ENCODE peak calls at places on chromosomes 3 and 15, in six cellular contexts. N is K562; Z is pancreas; K is CD8-positive, alpha-beta T cell; G is body of pancreas; J is H1. T is an unnamed sample.

GRCh38 chr3:133925960-133926735 is 30.5 kb upstream of the RAB6B start:
- DNase-seq in N (no peak), Z (no peak), K (no peak), G (no peak), J (no peak), T (no peak)

GRCh38 chr3:15121936-15122335 is 23.0 kb upstream of the RBSN start:
- DNase-seq in N (no peak), Z (no peak), K (no peak), G (no peak), J (no peak), T (no peak)

GRCh38 chr3:179971280-179971679 is 65.5 kb downstream of the PEX5L start:
- DNase-seq in N (no peak), Z (no peak), K (no peak), G (no peak), J (no peak), T (no peak)

GRCh38 chr3:11514191-11514770 is 129.4 kb downstream of the VGLL4 start:
- DNase-seq in N (no peak), Z (no peak), K (no peak), G (peak; percentile 59), J (no peak), T (peak; percentile 37)

GRCh38 chr3:147937341-147937740 is 528.2 kb downstream of the ZIC1 start:
- DNase-seq in N (no peak), Z (no peak), K (no peak), G (no peak), J (no peak), T (no peak)

GRCh38 chr15:39358441-39359041 is 222.3 kb upstream of the THBS1 start:
- DNase-seq in N (peak; percentile 17), Z (peak; percentile 35), K (no peak), G (peak; percentile 56), J (no peak), T (peak; percentile 6)

GRCh38 chr3:100893590-100893989 is 99.6 kb downstream of the ABI3BP start:
- DNase-seq in N (no peak), Z (no peak), K (no peak), G (no peak), J (peak; percentile 10), T (peak; percentile 14)

GRCh38 chr3:67724434-67724833 is 70.0 kb upstream of the SUCLG2 start:
- DNase-seq in N (no peak), Z (no peak), K (no peak), G (no peak), J (no peak), T (no peak)

GRCh38 chr3:46884929-46885328 is 7.4 kb downstream of the PTH1R start:
- DNase-seq in N (no peak), Z (no peak), K (no peak), G (no peak), J (no peak), T (no peak)

GRCh38 chr3:125161607-125162219 is 50.8 kb downstream of the SLC12A8 start:
- DNase-seq in N (no peak), Z (no peak), K (no peak), G (no peak), J (no peak), T (no peak)

GRCh38 chr3:133955892-133956291 is 60.2 kb upstream of the RAB6B start:
- DNase-seq in N (no peak), Z (no peak), K (no peak), G (no peak), J (no peak), T (no peak)

GRCh38 chr3:72482589-72483249 is 365.5 kb downstream of the SHQ1 start:
- DNase-seq in N (no peak), Z (peak; percentile 68), K (peak; percentile 62), G (peak; percentile 81), J (no peak), T (peak; percentile 73)

GRCh38 chr15:74784426-74784825 is 2.5 kb downstream of the CSK start:
- DNase-seq in N (no peak), Z (no peak), K (no peak), G (no peak), J (no peak), T (no peak)

GRCh38 chr15:68833734-68834334 is 13.1 kb upstream of the ANP32A start:
- DNase-seq in N (no peak), Z (no peak), K (no peak), G (no peak), J (no peak), T (no peak)

GRCh38 chr3:108623504-108623903 is 34.0 kb downstream of the DZIP3 start:
- DNase-seq in N (no peak), Z (no peak), K (no peak), G (no peak), J (no peak), T (no peak)

GRCh38 chr15:40790723-40791122 is 16.2 kb upstream of the ZFYVE19 start:
- DNase-seq in N (no peak), Z (no peak), K (no peak), G (no peak), J (no peak), T (no peak)

GRCh38 chr15:51310064-51310463 is 28.3 kb downstream of the CYP19A1 start:
- DNase-seq in N (no peak), Z (no peak), K (no peak), G (peak; percentile 30), J (no peak), T (no peak)

GRCh38 chr15:67551207-67551743 is 8.8 kb downstream of the MAP2K5 start:
- DNase-seq in N (no peak), Z (no peak), K (no peak), G (no peak), J (no peak), T (no peak)

GRCh38 chr15:39188930-39189329 is 391.9 kb upstream of the THBS1 start:
- DNase-seq in N (no peak), Z (no peak), K (no peak), G (peak; percentile 15), J (no peak), T (no peak)

GRCh38 chr3:135497979-135498378 is 467.5 kb upstream of the PPP2R3A start:
- DNase-seq in N (no peak), Z (no peak), K (no peak), G (no peak), J (no peak), T (no peak)

GRCh38 chr3:129033151-129033550 is 27.4 kb upstream of the GP9 start:
- DNase-seq in N (no peak), Z (no peak), K (no peak), G (no peak), J (no peak), T (no peak)

GRCh38 chr15:82532383-82532990 is 7.8 kb downstream of the RPS17 start:
- DNase-seq in N (no peak), Z (no peak), K (no peak), G (no peak), J (no peak), T (no peak)

GRCh38 chr3:55817177-55817576 is 330.1 kb upstream of the WNT5A start:
- DNase-seq in N (no peak), Z (no peak), K (no peak), G (no peak), J (no peak), T (no peak)

GRCh38 chr15:44207643-44208042 is 12.6 kb upstream of the FRMD5 start:
- DNase-seq in N (no peak), Z (no peak), K (no peak), G (no peak), J (no peak), T (no peak)

DNA sequence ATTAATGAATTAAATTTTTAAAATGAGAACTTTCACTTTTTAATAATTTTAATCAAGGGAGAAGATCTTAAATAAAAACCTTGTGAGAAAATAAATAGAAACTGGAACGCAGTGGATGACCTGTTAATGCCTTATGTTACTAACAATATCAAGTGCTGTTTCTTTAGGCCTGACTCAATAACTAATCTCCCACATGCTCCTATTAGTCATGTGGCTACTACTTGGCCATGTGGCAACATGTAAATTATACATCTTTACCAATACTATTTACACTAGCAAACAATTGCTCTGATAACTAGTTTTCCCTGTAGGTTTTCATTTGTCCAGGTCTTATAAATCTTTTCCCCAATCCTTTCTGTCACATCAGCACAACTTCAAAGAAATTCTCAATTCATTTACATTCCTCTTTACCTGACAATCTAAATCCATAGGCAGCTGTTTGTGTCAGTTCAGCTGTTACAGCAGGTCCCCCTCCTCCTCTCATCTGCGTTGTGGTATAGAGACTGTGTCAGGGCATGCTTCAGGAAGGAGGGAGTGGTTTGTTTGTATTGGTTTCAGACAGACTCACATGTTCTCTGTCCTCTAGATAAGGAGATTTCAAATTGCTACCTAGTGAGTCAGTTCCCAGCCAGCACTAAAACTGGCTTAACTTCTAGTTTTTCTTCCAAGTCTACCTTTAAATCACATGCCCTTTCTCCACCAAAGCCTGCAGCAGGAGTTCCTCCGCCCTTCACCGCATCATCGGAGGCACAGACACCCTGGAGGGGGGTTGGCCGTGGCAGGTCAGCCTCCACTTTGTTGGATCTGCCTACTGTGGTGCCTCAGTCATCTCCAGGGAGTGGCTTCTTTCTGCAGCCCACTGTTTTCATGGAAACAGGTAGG is 11.3 kb upstream of the C3orf52 start:
- DNase-seq in N (no peak), Z (peak; percentile 66), K (peak; percentile 18), G (peak; percentile 61), J (no peak), T (peak; percentile 94)
- H3K27me3 ChIP-seq in N (no peaks in the 10 kb centered on the region), Z (no peaks in the 10 kb centered on the region), K (no peaks in the 10 kb centered on the region), G (no peaks in the 10 kb centered on the region), J (no peaks in the 10 kb centered on the region), T (peaks cover 2% of the 10 kb centered on the region)

GRCh38 chr3:58471025-58471887 is 20.6 kb upstream of the KCTD6 start:
- DNase-seq in N (peak; percentile 25), Z (peak; percentile 58), K (peak; percentile 44), G (peak; percentile 84), J (no peak), T (peak; percentile 68)

GRCh38 chr3:58474967-58475578 is 16.8 kb upstream of the KCTD6 start:
- DNase-seq in N (no peak), Z (no peak), K (no peak), G (no peak), J (no peak), T (no peak)

GRCh38 chr3:58474348-58474911 is 17.5 kb upstream of the KCTD6 start:
- DNase-seq in N (no peak), Z (no peak), K (no peak), G (peak; percentile 29), J (no peak), T (no peak)

GRCh38 chr3:58470363-58471024 is 21.4 kb upstream of the KCTD6 start:
- DNase-seq in N (no peak), Z (no peak), K (no peak), G (no peak), J (no peak), T (no peak)

DNA sequence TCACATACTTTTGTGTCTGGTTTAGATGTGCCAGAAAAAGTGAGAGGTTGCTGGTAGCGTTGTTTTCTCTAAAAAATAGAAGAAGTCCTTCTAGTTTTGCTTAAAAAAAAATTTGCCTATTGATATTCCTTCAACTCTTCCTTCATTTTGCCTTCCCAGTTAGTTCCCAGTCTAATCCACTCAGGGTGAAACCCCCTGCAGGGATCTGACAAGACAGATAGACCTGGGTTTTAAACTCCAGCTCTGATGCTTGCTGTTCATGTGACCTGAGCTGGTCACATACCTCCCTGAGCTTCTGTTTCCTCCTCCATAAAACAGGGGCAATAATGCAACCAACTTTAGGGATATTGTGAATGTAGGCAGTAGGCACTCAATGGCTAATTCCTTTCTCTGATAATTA is 18.6 kb upstream of the KCTD6 start:
- DNase-seq in N (no peak), Z (no peak), K (no peak), G (no peak), J (no peak), T (no peak)
- H3K4me1 ChIP-seq in N (no peaks in the 10 kb centered on the region), Z (peaks cover 20% of the 10 kb centered on the region), K (peaks cover 18% of the 10 kb centered on the region), G (peaks cover 21% of the 10 kb centered on the region), J (peaks cover 5% of the 10 kb centered on the region), T (peaks cover 2% of the 10 kb centered on the region)

GRCh38 chr3:182523836-182524235 is 269.5 kb upstream of the ATP11B start:
- DNase-seq in N (no peak), Z (no peak), K (no peak), G (no peak), J (no peak), T (no peak)
- H3K27me3 ChIP-seq in N (no peaks in the 10 kb centered on the region), Z (no peaks in the 10 kb centered on the region), K (no peaks in the 10 kb centered on the region), G (no peaks in the 10 kb centered on the region), J (no peaks in the 10 kb centered on the region), T (no peaks in the 10 kb centered on the region)

GRCh38 chr3:190013943-190014924 is 106.5 kb downstream of the P3H2 start:
- DNase-seq in N (no peak), Z (no peak), K (no peak), G (no peak), J (no peak), T (no peak)
- H3K4me1 ChIP-seq in N (no peaks in the 10 kb centered on the region), Z (no peaks in the 10 kb centered on the region), K (no peaks in the 10 kb centered on the region), G (no peaks in the 10 kb centered on the region), J (peaks cover 25% of the 10 kb centered on the region), T (no peaks in the 10 kb centered on the region)

T was measured in small intestine.